ENCODE peak calls at places on chromosomes 7 and 10, in eight cellular contexts. W is AG09309; Q is RWPE1; O is activated CD8-positive, alpha-beta memory T cell treated with anti-CD3 and anti-CD28 coated beads for 24 hours; D is NCI-H69; C is gastrocnemius medialis; L is sigmoid colon; K is kidney tubule cell. R is an unnamed sample.

GRCh38 chr7:158302274-158303070 is 285.2 kb downstream of the PTPRN2 start:
- DNase-seq in W (no peak), Q (no peak), O (peak), D (no peak), C (no peak), L (no peak), K (no peak), R (no peak)

GRCh38 chr7:132545756-132546155 is 30.5 kb downstream of the PLXNA4 start:
- DNase-seq in W (no peak), Q (no peak), O (no peak), D (no peak), C (no peak), L (no peak), K (peak), R (no peak)

GRCh38 chr7:45324683-45325237 is 167.2 kb downstream of the RAMP3 start:
- DNase-seq in W (no peak), Q (no peak), O (no peak), D (peak), C (no peak), L (no peak), K (no peak), R (no peak)

GRCh38 chr7:103866919-103867318 is 122.5 kb downstream of the RELN start:
- DNase-seq in W (no peak), Q (no peak), O (no peak), D (peak), C (no peak), L (no peak), K (no peak), R (no peak)

GRCh38 chr7:56028942-56029630 is 22.2 kb downstream of the PSPH start:
- DNase-seq in W (no peak), Q (no peak), O (no peak), D (peak), C (no peak), L (no peak), K (peak), R (no peak)

GRCh38 chr7:38844952-38845563 is 63.9 kb downstream of the VPS41 start:
- DNase-seq in W (no peak), Q (no peak), O (no peak), D (no peak), C (no peak), L (no peak), K (no peak), R (no peak)

GRCh38 chr7:74584160-74584954 is 73.2 kb upstream of the GTF2I start:
- DNase-seq in W (no peak), Q (no peak), O (no peak), D (no peak), C (no peak), L (no peak), K (no peak), R (no peak)

GRCh38 chr7:128454808-128455555 is 696 bp upstream of the HILPDA start:
- DNase-seq in W (no peak), Q (peak), O (no peak), D (peak), C (no peak), L (no peak), K (no peak), R (no peak)

GRCh38 chr7:35707422-35707821 is 12.5 kb upstream of the HERPUD2 start:
- DNase-seq in W (peak), Q (no peak), O (no peak), D (no peak), C (no peak), L (no peak), K (peak), R (no peak)

GRCh38 chr10:119726291-119727261 is 726 bp downstream of the INPP5F start:
- DNase-seq in W (no peak), Q (no peak), O (no peak), D (peak), C (peak), L (peak), K (peak), R (no peak)

GRCh38 chr7:1647961-1648631 is 22.0 kb upstream of the ELFN1 start:
- DNase-seq in W (no peak), Q (no peak), O (no peak), D (no peak), C (peak), L (no peak), K (no peak), R (peak)

GRCh38 chr10:18984531-18984930 is 64.1 kb upstream of the MALRD1 start:
- DNase-seq in W (no peak), Q (no peak), O (no peak), D (no peak), C (no peak), L (no peak), K (no peak), R (no peak)

GRCh38 chr7:145884716-145885514 is 231.7 kb upstream of the CNTNAP2 start:
- DNase-seq in W (no peak), Q (no peak), O (no peak), D (peak), C (no peak), L (no peak), K (peak), R (no peak)

GRCh38 chr7:143296686-143297085 is 8.5 kb downstream of the CASP2 start:
- DNase-seq in W (peak), Q (no peak), O (no peak), D (no peak), C (no peak), L (no peak), K (no peak), R (no peak)

GRCh38 chr10:117217196-117217761 is 20.0 kb downstream of the KCNK18 start:
- DNase-seq in W (no peak), Q (no peak), O (peak), D (peak), C (no peak), L (peak), K (peak), R (peak)

GRCh38 chr7:517848-518629 is 1.6 kb downstream of the PDGFA start:
- DNase-seq in W (no peak), Q (no peak), O (peak), D (peak), C (peak), L (peak), K (peak), R (peak)

GRCh38 chr10:22597142-22597541 is 117.2 kb downstream of the PIP4K2A start:
- DNase-seq in W (no peak), Q (no peak), O (no peak), D (peak), C (no peak), L (no peak), K (peak), R (no peak)

GRCh38 chr10:62610649-62611229 is 193.8 kb upstream of the ADO start:
- DNase-seq in W (no peak), Q (peak), O (peak), D (peak), C (peak), L (no peak), K (peak), R (no peak)

GRCh38 chr10:34407227-34407626 is 407.9 kb downstream of the PARD3 start:
- DNase-seq in W (no peak), Q (no peak), O (no peak), D (peak), C (no peak), L (no peak), K (peak), R (no peak)

GRCh38 chr7:100827330-100828226 is at the start of gene EPHB4:
- DNase-seq in W (no peak), Q (peak), O (no peak), D (peak), C (no peak), L (peak), K (peak), R (peak)

GRCh38 chr10:28151636-28152035 is 151.2 kb downstream of the MPP7 start:
- DNase-seq in W (no peak), Q (no peak), O (no peak), D (no peak), C (no peak), L (no peak), K (no peak), R (no peak)

GRCh38 chr7:104230606-104231005 is 22.8 kb upstream of the ORC5 start:
- DNase-seq in W (no peak), Q (no peak), O (no peak), D (peak), C (no peak), L (no peak), K (no peak), R (no peak)

GRCh38 chr10:22609719-22610118 is 104.7 kb downstream of the PIP4K2A start:
- DNase-seq in W (no peak), Q (no peak), O (no peak), D (peak), C (no peak), L (no peak), K (no peak), R (no peak)

GRCh38 chr7:121330053-121330833 is 1.4 kb downstream of the WNT16 start:
- DNase-seq in W (no peak), Q (no peak), O (peak), D (peak), C (no peak), L (no peak), K (no peak), R (no peak)

GRCh38 chr10:77419979-77420378 is 217.6 kb downstream of the KCNMA1 start:
- DNase-seq in W (no peak), Q (no peak), O (no peak), D (no peak), C (no peak), L (no peak), K (no peak), R (no peak)

GRCh38 chr7:41027428-41028115 is 675.3 kb downstream of the INHBA start:
- DNase-seq in W (peak), Q (peak), O (no peak), D (no peak), C (no peak), L (no peak), K (peak), R (no peak)

GRCh38 chr7:73341877-73342276 is 13.9 kb downstream of the FKBP6 start:
- DNase-seq in W (no peak), Q (peak), O (no peak), D (no peak), C (no peak), L (no peak), K (peak), R (no peak)

GRCh38 chr10:124248056-124248455 is 154.7 kb upstream of the CHST15 start:
- DNase-seq in W (no peak), Q (no peak), O (no peak), D (no peak), C (peak), L (no peak), K (no peak), R (no peak)